ENCODE peak calls at places on chromosomes 6 and 20, in six cellular contexts. One of them, this sample, is unnamed.

GRCh38 chr6:17336425-17336824 is 55.3 kb downstream of the RBM24 start:
- DNase-seq in GM12891: no peak
- DNase-seq in HepG2: no peak
- DNase-seq in H1: no peak
- DNase-seq in K562: no peak
- DNase-seq in GM12878: no peak
- DNase-seq in this sample: no peak

GRCh38 chr6:56549014-56549413 is 93.7 kb downstream of the DST start:
- DNase-seq in GM12891: no peak
- DNase-seq in HepG2: no peak
- DNase-seq in H1: no peak
- DNase-seq in K562: no peak
- DNase-seq in GM12878: no peak
- DNase-seq in this sample: no peak

GRCh38 chr6:66900081-66900770 is 1193.2 kb upstream of the EYS start:
- DNase-seq in GM12891: no peak
- DNase-seq in HepG2: no peak
- DNase-seq in H1: no peak
- DNase-seq in K562: no peak
- DNase-seq in GM12878: no peak
- DNase-seq in this sample: no peak

GRCh38 chr6:43219814-43220213 is 9.5 kb downstream of the DNPH1 start:
- DNase-seq in GM12891: no peak
- DNase-seq in HepG2: no peak
- DNase-seq in H1: no peak
- DNase-seq in K562: no peak
- DNase-seq in GM12878: no peak
- DNase-seq in this sample: no peak

GRCh38 chr6:27428502-27428901 is 39.9 kb downstream of the ZNF391 start:
- DNase-seq in GM12891: no peak
- DNase-seq in HepG2: no peak
- DNase-seq in H1: no peak
- DNase-seq in K562: no peak
- DNase-seq in GM12878: no peak
- DNase-seq in this sample: no peak

GRCh38 chr6:26223213-26223612 is 136.0 kb downstream of the HFE start:
- DNase-seq in GM12891: no peak
- DNase-seq in HepG2: no peak
- DNase-seq in H1: no peak
- DNase-seq in K562: no peak
- DNase-seq in GM12878: no peak
- DNase-seq in this sample: no peak

GRCh38 chr6:12293234-12293930 is 3.2 kb downstream of the EDN1 start:
- DNase-seq in GM12891: no peak
- DNase-seq in HepG2: no peak
- DNase-seq in H1: no peak
- DNase-seq in K562: no peak
- DNase-seq in GM12878: no peak
- DNase-seq in this sample: no peak

GRCh38 chr20:53448426-53448825 is 145.2 kb downstream of the ZNF217 start:
- DNase-seq in GM12891: no peak
- DNase-seq in HepG2: no peak
- DNase-seq in H1: no peak
- DNase-seq in K562: no peak
- DNase-seq in GM12878: no peak
- DNase-seq in this sample: no peak

GRCh38 chr6:41705329-41705995 is 29.9 kb downstream of the TFEB start:
- DNase-seq in GM12891: no peak
- DNase-seq in HepG2: no peak
- DNase-seq in H1: no peak
- DNase-seq in K562: no peak
- DNase-seq in GM12878: no peak
- DNase-seq in this sample: no peak

GRCh38 chr20:23868321-23868720 is 11.2 kb downstream of the CST5 start:
- DNase-seq in GM12891: no peak
- DNase-seq in HepG2: no peak
- DNase-seq in H1: no peak
- DNase-seq in K562: no peak
- DNase-seq in GM12878: no peak
- DNase-seq in this sample: no peak

GRCh38 chr20:43831496-43832065 is 83.1 kb upstream of the TOX2 start:
- DNase-seq in GM12891: no peak
- DNase-seq in HepG2: no peak
- DNase-seq in H1: no peak
- DNase-seq in K562: no peak
- DNase-seq in GM12878: no peak
- DNase-seq in this sample: no peak

GRCh38 chr20:2379511-2380229 is 1.0 kb upstream of the TGM6 start:
- DNase-seq in GM12891: no peak
- DNase-seq in HepG2: no peak
- DNase-seq in H1: no peak
- DNase-seq in K562: no peak
- DNase-seq in GM12878: no peak
- DNase-seq in this sample: no peak

GRCh38 chr6:169905041-169905807 is 153.8 kb downstream of the ERMARD start:
- DNase-seq in GM12891: no peak
- DNase-seq in HepG2: no peak
- DNase-seq in H1: no peak
- DNase-seq in K562: no peak
- DNase-seq in GM12878: no peak
- DNase-seq in this sample: no peak

GRCh38 chr6:4025681-4026080 is 53.3 kb downstream of the FAM217A start:
- DNase-seq in GM12891: no peak
- DNase-seq in HepG2: no peak
- DNase-seq in H1: no peak
- DNase-seq in K562: no peak
- DNase-seq in GM12878: no peak
- DNase-seq in this sample: no peak

GRCh38 chr6:75268121-75268987 is 16.2 kb downstream of the TMEM30A start:
- DNase-seq in GM12891: no peak
- DNase-seq in HepG2: no peak
- DNase-seq in H1: no peak
- DNase-seq in K562: no peak
- DNase-seq in GM12878: no peak
- DNase-seq in this sample: no peak

GRCh38 chr20:51169813-51170212 is 146.9 kb upstream of the KCNG1 start:
- DNase-seq in GM12891: no peak
- DNase-seq in HepG2: no peak
- DNase-seq in H1: peak
- DNase-seq in K562: no peak
- DNase-seq in GM12878: no peak
- DNase-seq in this sample: no peak

GRCh38 chr6:18047406-18047805 is 60.0 kb upstream of the KIF13A start:
- DNase-seq in GM12891: no peak
- DNase-seq in HepG2: no peak
- DNase-seq in H1: no peak
- DNase-seq in K562: no peak
- DNase-seq in GM12878: no peak
- DNase-seq in this sample: no peak

GRCh38 chr6:129686941-129687627 is 22.9 kb downstream of the ARHGAP18 start:
- DNase-seq in GM12891: no peak
- DNase-seq in HepG2: no peak
- DNase-seq in H1: no peak
- DNase-seq in K562: no peak
- DNase-seq in GM12878: peak
- DNase-seq in this sample: no peak

GRCh38 chr20:60013296-60014142 is 55.3 kb downstream of the CDH26 start:
- DNase-seq in GM12891: no peak
- DNase-seq in HepG2: no peak
- DNase-seq in H1: no peak
- DNase-seq in K562: no peak
- DNase-seq in GM12878: no peak
- DNase-seq in this sample: no peak

GRCh38 chr6:150025201-150025917 is at the start of gene RAET1L:
- DNase-seq in GM12891: no peak
- DNase-seq in HepG2: no peak
- DNase-seq in H1: no peak
- DNase-seq in K562: no peak
- DNase-seq in GM12878: no peak
- DNase-seq in this sample: no peak

GRCh38 chr6:24933266-24933665 is 2.5 kb downstream of the RIPOR2 start:
- DNase-seq in GM12891: no peak
- DNase-seq in HepG2: no peak
- DNase-seq in H1: no peak
- DNase-seq in K562: no peak
- DNase-seq in GM12878: no peak
- DNase-seq in this sample: no peak

GRCh38 chr6:53565886-53566285 is 21.0 kb upstream of the GCLC start:
- DNase-seq in GM12891: no peak
- DNase-seq in HepG2: no peak
- DNase-seq in H1: no peak
- DNase-seq in K562: no peak
- DNase-seq in GM12878: no peak
- DNase-seq in this sample: no peak

DNA sequence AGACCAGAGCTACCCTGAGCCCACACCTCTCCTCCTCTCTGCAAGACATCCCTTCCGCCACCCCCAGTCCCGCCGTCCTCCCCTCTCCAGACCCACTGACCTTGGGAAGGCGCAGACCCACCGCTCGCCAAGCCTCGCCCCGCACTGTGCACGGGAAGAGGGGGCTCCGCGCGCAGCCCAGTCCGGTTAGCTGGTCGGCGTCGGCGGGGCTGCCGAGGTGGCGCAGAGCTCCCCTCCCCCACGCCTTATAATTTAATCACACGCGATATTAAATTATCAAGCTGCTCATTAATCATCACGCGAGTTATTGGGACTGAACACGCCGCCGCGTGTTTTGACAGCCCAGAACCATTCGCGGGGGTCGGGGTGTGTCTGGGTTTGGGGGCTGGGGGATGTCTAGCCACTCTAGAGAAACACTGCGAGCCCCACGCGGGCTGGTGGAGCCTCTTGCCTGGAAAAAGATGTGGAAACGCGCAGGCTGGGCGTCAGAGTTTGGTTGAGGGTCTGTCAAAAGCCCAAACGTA is at the start of gene LINC00237:
- DNase-seq in GM12891: no peak
- DNase-seq in HepG2: no peak
- DNase-seq in H1: no peak
- DNase-seq in K562: no peak
- DNase-seq in GM12878: no peak
- DNase-seq in this sample: no peak
- TF ChIP-seq TAF1 in GM12891: no peak
- TF ChIP-seq TAF1 in HepG2: no peak
- TF ChIP-seq TAF1 in H1: no peak
- TF ChIP-seq TAF1 in K562: no peak
- TF ChIP-seq TAF1 in GM12878: no peak
- TF ChIP-seq TAF1 in this sample: no peak

GRCh38 chr6:130890531-130890950 is 63.3 kb downstream of the SMLR1 start:
- DNase-seq in GM12891: no peak
- DNase-seq in HepG2: no peak
- DNase-seq in H1: no peak
- DNase-seq in K562: no peak
- DNase-seq in GM12878: no peak
- DNase-seq in this sample: no peak
- TF ChIP-seq POLR2A in GM12891: no peak
- TF ChIP-seq POLR2A in HepG2: no peak
- TF ChIP-seq POLR2A in H1: no peak
- TF ChIP-seq POLR2A in K562: no peak
- TF ChIP-seq POLR2A in GM12878: no peak
- TF ChIP-seq POLR2A in this sample: no peak

GRCh38 chr6:10416516-10416862 is 1.6 kb upstream of the TFAP2A start:
- DNase-seq in GM12891: no peak
- DNase-seq in HepG2: no peak
- DNase-seq in H1: no peak
- DNase-seq in K562: no peak
- DNase-seq in GM12878: no peak
- DNase-seq in this sample: no peak
- TF ChIP-seq TAF1 in GM12891: no peak
- TF ChIP-seq TAF1 in HepG2: no peak
- TF ChIP-seq TAF1 in H1: no peak
- TF ChIP-seq TAF1 in K562: no peak
- TF ChIP-seq TAF1 in GM12878: no peak
- TF ChIP-seq TAF1 in this sample: no peak

GRCh38 chr20:20085071-20085470 is 32.7 kb downstream of the CFAP61 start:
- DNase-seq in GM12891: no peak
- DNase-seq in HepG2: no peak
- DNase-seq in H1: no peak
- DNase-seq in K562: no peak
- DNase-seq in GM12878: no peak
- DNase-seq in this sample: no peak
- TF ChIP-seq POLR2A in GM12891: no peak
- TF ChIP-seq POLR2A in HepG2: no peak
- TF ChIP-seq POLR2A in H1: no peak
- TF ChIP-seq POLR2A in K562: no peak
- TF ChIP-seq POLR2A in GM12878: no peak
- TF ChIP-seq POLR2A in this sample: no peak

GRCh38 chr6:140567469-140567868 is 1193.0 kb upstream of the CITED2 start:
- DNase-seq in GM12891: no peak
- DNase-seq in HepG2: no peak
- DNase-seq in H1: no peak
- DNase-seq in K562: no peak
- DNase-seq in GM12878: no peak
- DNase-seq in this sample: no peak

GRCh38 chr6:140559458-140559857 is 1185.0 kb upstream of the CITED2 start:
- DNase-seq in GM12891: no peak
- DNase-seq in HepG2: no peak
- DNase-seq in H1: no peak
- DNase-seq in K562: no peak
- DNase-seq in GM12878: no peak
- DNase-seq in this sample: no peak

GRCh38 chr6:140566706-140567330 is 1192.4 kb upstream of the CITED2 start:
- DNase-seq in GM12891: no peak
- DNase-seq in HepG2: no peak
- DNase-seq in H1: no peak
- DNase-seq in K562: no peak
- DNase-seq in GM12878: no peak
- DNase-seq in this sample: no peak

GRCh38 chr6:140560671-140561070 is 1186.2 kb upstream of the CITED2 start:
- DNase-seq in GM12891: no peak
- DNase-seq in HepG2: no peak
- DNase-seq in H1: no peak
- DNase-seq in K562: no peak
- DNase-seq in GM12878: no peak
- DNase-seq in this sample: no peak

DNA sequence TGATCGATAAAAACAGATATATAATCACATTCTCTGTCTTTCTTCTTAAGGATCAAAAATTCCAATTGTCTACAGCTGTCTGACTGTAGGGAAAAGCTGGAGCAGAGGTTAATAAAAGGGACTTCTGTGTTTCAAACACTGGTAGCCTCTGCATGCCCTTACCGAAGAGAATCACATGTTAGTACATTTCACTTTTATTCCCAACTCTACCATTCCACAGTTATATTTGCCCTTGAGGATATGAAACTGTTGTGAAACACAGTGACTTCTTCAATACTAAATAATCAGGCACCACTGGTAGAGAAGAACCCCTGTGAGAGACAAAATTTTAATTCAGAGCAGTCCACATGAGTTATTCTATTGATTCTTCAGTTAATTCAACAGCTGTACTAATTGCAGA is 1187.3 kb upstream of the CITED2 start:
- DNase-seq in GM12891: no peak
- DNase-seq in HepG2: no peak
- DNase-seq in H1: no peak
- DNase-seq in K562: no peak
- DNase-seq in GM12878: no peak
- DNase-seq in this sample: no peak
- TF ChIP-seq TAF1 in GM12891: no peak
- TF ChIP-seq TAF1 in HepG2: no peak
- TF ChIP-seq TAF1 in H1: no peak
- TF ChIP-seq TAF1 in K562: no peak
- TF ChIP-seq TAF1 in GM12878: no peak
- TF ChIP-seq TAF1 in this sample: no peak